ENCODE peak calls at places on chromosomes 12 and 14, in four cellular contexts. One of them, this sample, is unnamed.

GRCh38 chr12:42326466-42327226 is 679 bp downstream of the PPHLN1 start:
- DNase-seq in heart right ventricle: no peak
- DNase-seq in lower leg skin: no peak
- DNase-seq in AG08396: peak; percentile 27
- DNase-seq in this sample: peak; percentile 45

GRCh38 chr14:63493246-63493645 is 49.9 kb downstream of the PPP2R5E start:
- DNase-seq in lower leg skin: no peak
- DNase-seq in heart right ventricle: no peak
- DNase-seq in AG08396: no peak
- DNase-seq in this sample: no peak

GRCh38 chr12:52251367-52252055 is 18.5 kb downstream of the KRT7 start:
- DNase-seq in AG08396: no peak
- DNase-seq in heart right ventricle: no peak
- DNase-seq in lower leg skin: no peak
- DNase-seq in this sample: no peak

GRCh38 chr12:2550470-2551090 is 244.2 kb upstream of the FKBP4 start:
- DNase-seq in lower leg skin: no peak
- DNase-seq in AG08396: no peak
- DNase-seq in heart right ventricle: no peak
- DNase-seq in this sample: no peak

GRCh38 chr12:3698218-3698974 is 54.5 kb downstream of the CRACR2A start:
- DNase-seq in lower leg skin: no peak
- DNase-seq in AG08396: peak; percentile 82
- DNase-seq in heart right ventricle: no peak
- DNase-seq in this sample: peak; percentile 31

GRCh38 chr14:102394717-102395378 is 32.1 kb downstream of the TECPR2 start:
- DNase-seq in AG08396: no peak
- DNase-seq in heart right ventricle: no peak
- DNase-seq in lower leg skin: no peak
- DNase-seq in this sample: no peak

GRCh38 chr12:56120158-56120846 is 2.2 kb downstream of the ZC3H10 start:
- DNase-seq in lower leg skin: no peak
- DNase-seq in AG08396: no peak
- DNase-seq in heart right ventricle: no peak
- DNase-seq in this sample: no peak

GRCh38 chr12:58346032-58346632 is 404.8 kb downstream of the ATP23 start:
- DNase-seq in heart right ventricle: no peak
- DNase-seq in lower leg skin: no peak
- DNase-seq in AG08396: peak; percentile 25
- DNase-seq in this sample: peak; percentile 39

GRCh38 chr12:56128669-56129209 is 672 bp downstream of the ESYT1 start:
- DNase-seq in lower leg skin: no peak
- DNase-seq in heart right ventricle: peak; percentile 28
- DNase-seq in AG08396: peak; percentile 44
- DNase-seq in this sample: no peak

GRCh38 chr12:124233846-124234620 is 60.9 kb upstream of the RFLNA start:
- DNase-seq in lower leg skin: no peak
- DNase-seq in AG08396: no peak
- DNase-seq in heart right ventricle: no peak
- DNase-seq in this sample: no peak

GRCh38 chr14:60648934-60649814 is at the start of gene SIX1:
- DNase-seq in AG08396: peak; percentile 98
- DNase-seq in lower leg skin: no peak
- DNase-seq in heart right ventricle: peak; percentile 59
- DNase-seq in this sample: peak; percentile 81

This sample was measured in SJSA1.